ENCODE peak calls at places on chromosomes 16 and 17, in eight cellular contexts. Q is NCI-H1105 treated with DMSO at 0.1 percent for 48 hours, N is iPS DF 6.9, W is trophoblast cell, S is cerebellum, E is activated T-cell treated with anti-CD3 and anti-CD28 coated beads for 1 hour, Y is IMR-90, R is NCI-H1048. P is an unnamed sample.

GRCh38 chr16:72673118-72673517 is 374.8 kb downstream of the ZFHX3 start:
- DNase-seq in Q (no peak), N (no peak), W (no peak), S (no peak), E (no peak), Y (peak), R (no peak), P (no peak)

GRCh38 chr17:35313875-35314409 is 59.5 kb downstream of the SLFN11 start:
- DNase-seq in Q (no peak), N (no peak), W (no peak), S (no peak), E (peak), Y (no peak), R (no peak), P (peak)

GRCh38 chr16:777826-778225 is 10.4 kb downstream of the RPUSD1 start:
- DNase-seq in Q (no peak), N (no peak), W (no peak), S (no peak), E (no peak), Y (peak), R (no peak), P (no peak)

GRCh38 chr16:1668612-1669319 is 9.3 kb upstream of the JPT2 start:
- DNase-seq in Q (no peak), N (no peak), W (no peak), S (no peak), E (no peak), Y (no peak), R (no peak), P (no peak)

GRCh38 chr17:65518256-65518655 is 43.2 kb downstream of the AXIN2 start:
- DNase-seq in Q (no peak), N (no peak), W (no peak), S (no peak), E (no peak), Y (peak), R (no peak), P (no peak)

GRCh38 chr17:8822401-8823035 is 23.4 kb upstream of the MFSD6L start:
- DNase-seq in Q (no peak), N (no peak), W (no peak), S (no peak), E (no peak), Y (no peak), R (no peak), P (no peak)

GRCh38 chr17:27497696-27498095 is 41.4 kb downstream of the KSR1 start:
- DNase-seq in Q (no peak), N (no peak), W (peak), S (no peak), E (no peak), Y (no peak), R (no peak), P (peak)

GRCh38 chr16:52398021-52398420 is 148.9 kb downstream of the TOX3 start:
- DNase-seq in Q (no peak), N (no peak), W (no peak), S (no peak), E (no peak), Y (no peak), R (no peak), P (no peak)

GRCh38 chr17:20263595-20263994 is 203.7 kb downstream of the LGALS9B start:
- DNase-seq in Q (no peak), N (no peak), W (no peak), S (no peak), E (no peak), Y (peak), R (no peak), P (peak)

GRCh38 chr16:24508614-24509013 is 30.8 kb upstream of the RBBP6 start:
- DNase-seq in Q (peak), N (no peak), W (peak), S (no peak), E (no peak), Y (peak), R (no peak), P (peak)

GRCh38 chr17:81388612-81389367 is 6.5 kb upstream of the BAHCC1 start:
- DNase-seq in Q (no peak), N (no peak), W (no peak), S (peak), E (no peak), Y (no peak), R (no peak), P (no peak)

GRCh38 chr16:54370653-54371052 is 84.1 kb upstream of the IRX3 start:
- DNase-seq in Q (no peak), N (no peak), W (no peak), S (no peak), E (no peak), Y (no peak), R (no peak), P (no peak)

GRCh38 chr17:28008526-28008925 is 34.0 kb upstream of the NLK start:
- DNase-seq in Q (no peak), N (peak), W (peak), S (no peak), E (no peak), Y (peak), R (no peak), P (peak)

GRCh38 chr17:20896153-20896649 is 146.6 kb downstream of the USP22 start:
- DNase-seq in Q (no peak), N (no peak), W (no peak), S (peak), E (peak), Y (peak), R (no peak), P (peak)

GRCh38 chr17:38352245-38353083 is 820 bp downstream of the SOCS7 start:
- DNase-seq in Q (no peak), N (no peak), W (no peak), S (no peak), E (peak), Y (no peak), R (no peak), P (peak)

GRCh38 chr16:48076455-48077012 is 79.3 kb downstream of the ABCC12 start:
- DNase-seq in Q (no peak), N (no peak), W (no peak), S (no peak), E (no peak), Y (peak), R (no peak), P (no peak)

GRCh38 chr17:47864791-47865216 is 13.8 kb upstream of the SP6 start:
- DNase-seq in Q (peak), N (no peak), W (peak), S (no peak), E (no peak), Y (no peak), R (no peak), P (peak)

GRCh38 chr17:34665150-34665802 is 85.9 kb downstream of the TMEM132E start:
- DNase-seq in Q (no peak), N (no peak), W (no peak), S (no peak), E (no peak), Y (no peak), R (no peak), P (no peak)

GRCh38 chr17:2814499-2815341 is 18.5 kb downstream of the RAP1GAP2 start:
- DNase-seq in Q (no peak), N (no peak), W (no peak), S (no peak), E (peak), Y (no peak), R (no peak), P (no peak)

GRCh38 chr16:31328322-31329052 is 26.5 kb upstream of the ITGAX start:
- DNase-seq in Q (no peak), N (no peak), W (no peak), S (no peak), E (no peak), Y (no peak), R (no peak), P (no peak)

GRCh38 chr17:50364061-50364458 is 8.9 kb downstream of the MRPL27 start:
- DNase-seq in Q (no peak), N (no peak), W (no peak), S (no peak), E (no peak), Y (no peak), R (no peak), P (no peak)

GRCh38 chr17:45848868-45849535 is 4.3 kb downstream of the SPPL2C start:
- DNase-seq in Q (no peak), N (no peak), W (no peak), S (peak), E (no peak), Y (no peak), R (no peak), P (no peak)

P was measured in MCF 10A.